ENCODE peak calls at places on chromosomes 2 and 18, in ten cellular contexts. One of them, this sample, is unnamed.

GRCh38 chr2:200635251-200635650 is 49.4 kb downstream of the AOX1 start:
- DNase-seq in left colon: no peak
- DNase-seq in RPMI7951: no peak
- DNase-seq in anterior cingulate cortex: no peak
- DNase-seq in stimulated activated naive CD4-positive, alpha-beta T cell: no peak
- DNase-seq in HL-60: peak; percentile 59
- DNase-seq in Jurkat, Clone E6-1: no peak
- DNase-seq in occipital lobe: no peak
- DNase-seq in ecto neural progenitor cell: no peak
- DNase-seq in stimulated activated CD8-positive, alpha-beta memory T cell treated with anti-CD3 and anti-CD28 coated beads, Interleukin-4, amount 100 ng/mL, for 1 hour: no peak
- DNase-seq in this sample: no peak

GRCh38 chr2:64379221-64379620 is 74.7 kb upstream of the LGALSL start:
- DNase-seq in left colon: no peak
- DNase-seq in RPMI7951: no peak
- DNase-seq in anterior cingulate cortex: no peak
- DNase-seq in stimulated activated naive CD4-positive, alpha-beta T cell: no peak
- DNase-seq in HL-60: no peak
- DNase-seq in Jurkat, Clone E6-1: no peak
- DNase-seq in occipital lobe: no peak
- DNase-seq in ecto neural progenitor cell: no peak
- DNase-seq in stimulated activated CD8-positive, alpha-beta memory T cell treated with anti-CD3 and anti-CD28 coated beads, Interleukin-4, amount 100 ng/mL, for 1 hour: no peak
- DNase-seq in this sample: no peak

GRCh38 chr18:58998421-58999203 is 133.9 kb downstream of the ZNF532 start:
- DNase-seq in left colon: no peak
- DNase-seq in RPMI7951: peak; percentile 87
- DNase-seq in anterior cingulate cortex: no peak
- DNase-seq in stimulated activated naive CD4-positive, alpha-beta T cell: no peak
- DNase-seq in HL-60: no peak
- DNase-seq in Jurkat, Clone E6-1: no peak
- DNase-seq in occipital lobe: peak; percentile 68
- DNase-seq in ecto neural progenitor cell: no peak
- DNase-seq in stimulated activated CD8-positive, alpha-beta memory T cell treated with anti-CD3 and anti-CD28 coated beads, Interleukin-4, amount 100 ng/mL, for 1 hour: no peak
- DNase-seq in this sample: no peak

GRCh38 chr2:202337133-202337532 is 39.0 kb upstream of the BMPR2 start:
- DNase-seq in left colon: no peak
- DNase-seq in RPMI7951: no peak
- DNase-seq in anterior cingulate cortex: no peak
- DNase-seq in stimulated activated naive CD4-positive, alpha-beta T cell: no peak
- DNase-seq in HL-60: no peak
- DNase-seq in Jurkat, Clone E6-1: no peak
- DNase-seq in occipital lobe: no peak
- DNase-seq in ecto neural progenitor cell: no peak
- DNase-seq in stimulated activated CD8-positive, alpha-beta memory T cell treated with anti-CD3 and anti-CD28 coated beads, Interleukin-4, amount 100 ng/mL, for 1 hour: no peak
- DNase-seq in this sample: no peak

GRCh38 chr2:29921560-29921915 is at the start of gene ALK:
- DNase-seq in left colon: peak; percentile 78
- DNase-seq in RPMI7951: peak; percentile 94
- DNase-seq in anterior cingulate cortex: peak; percentile 34
- DNase-seq in stimulated activated naive CD4-positive, alpha-beta T cell: no peak
- DNase-seq in HL-60: peak; percentile 66
- DNase-seq in Jurkat, Clone E6-1: peak; percentile 71
- DNase-seq in occipital lobe: peak; percentile 87
- DNase-seq in ecto neural progenitor cell: peak; percentile 97
- DNase-seq in stimulated activated CD8-positive, alpha-beta memory T cell treated with anti-CD3 and anti-CD28 coated beads, Interleukin-4, amount 100 ng/mL, for 1 hour: no peak
- DNase-seq in this sample: peak; percentile 85

GRCh38 chr18:22348521-22349316 is 69.0 kb downstream of the CTAGE1 start:
- DNase-seq in left colon: peak; percentile 75
- DNase-seq in RPMI7951: peak; percentile 77
- DNase-seq in anterior cingulate cortex: no peak
- DNase-seq in stimulated activated naive CD4-positive, alpha-beta T cell: no peak
- DNase-seq in HL-60: no peak
- DNase-seq in Jurkat, Clone E6-1: no peak
- DNase-seq in occipital lobe: no peak
- DNase-seq in ecto neural progenitor cell: peak; percentile 62
- DNase-seq in stimulated activated CD8-positive, alpha-beta memory T cell treated with anti-CD3 and anti-CD28 coated beads, Interleukin-4, amount 100 ng/mL, for 1 hour: no peak
- DNase-seq in this sample: no peak

GRCh38 chr2:231102772-231103171 is 22.1 kb downstream of the HTR2B start:
- DNase-seq in left colon: no peak
- DNase-seq in RPMI7951: no peak
- DNase-seq in anterior cingulate cortex: no peak
- DNase-seq in stimulated activated naive CD4-positive, alpha-beta T cell: no peak
- DNase-seq in HL-60: no peak
- DNase-seq in Jurkat, Clone E6-1: no peak
- DNase-seq in occipital lobe: no peak
- DNase-seq in ecto neural progenitor cell: no peak
- DNase-seq in stimulated activated CD8-positive, alpha-beta memory T cell treated with anti-CD3 and anti-CD28 coated beads, Interleukin-4, amount 100 ng/mL, for 1 hour: no peak
- DNase-seq in this sample: no peak

GRCh38 chr2:226031962-226032441 is 632.5 kb downstream of the NYAP2 start:
- DNase-seq in left colon: no peak
- DNase-seq in RPMI7951: peak; percentile 47
- DNase-seq in anterior cingulate cortex: peak; percentile 4
- DNase-seq in stimulated activated naive CD4-positive, alpha-beta T cell: no peak
- DNase-seq in HL-60: no peak
- DNase-seq in Jurkat, Clone E6-1: no peak
- DNase-seq in occipital lobe: peak; percentile 30
- DNase-seq in ecto neural progenitor cell: no peak
- DNase-seq in stimulated activated CD8-positive, alpha-beta memory T cell treated with anti-CD3 and anti-CD28 coated beads, Interleukin-4, amount 100 ng/mL, for 1 hour: no peak
- DNase-seq in this sample: no peak

GRCh38 chr2:216107760-216108159 is 1.4 kb upstream of the XRCC5 start:
- DNase-seq in left colon: no peak
- DNase-seq in RPMI7951: peak; percentile 67
- DNase-seq in anterior cingulate cortex: no peak
- DNase-seq in stimulated activated naive CD4-positive, alpha-beta T cell: no peak
- DNase-seq in HL-60: no peak
- DNase-seq in Jurkat, Clone E6-1: no peak
- DNase-seq in occipital lobe: no peak
- DNase-seq in ecto neural progenitor cell: peak; percentile 82
- DNase-seq in stimulated activated CD8-positive, alpha-beta memory T cell treated with anti-CD3 and anti-CD28 coated beads, Interleukin-4, amount 100 ng/mL, for 1 hour: no peak
- DNase-seq in this sample: no peak

GRCh38 chr18:8176554-8176953 is 432.7 kb upstream of the RAB12 start:
- DNase-seq in left colon: no peak
- DNase-seq in RPMI7951: peak; percentile 7
- DNase-seq in anterior cingulate cortex: no peak
- DNase-seq in stimulated activated naive CD4-positive, alpha-beta T cell: no peak
- DNase-seq in HL-60: no peak
- DNase-seq in Jurkat, Clone E6-1: no peak
- DNase-seq in occipital lobe: no peak
- DNase-seq in ecto neural progenitor cell: no peak
- DNase-seq in stimulated activated CD8-positive, alpha-beta memory T cell treated with anti-CD3 and anti-CD28 coated beads, Interleukin-4, amount 100 ng/mL, for 1 hour: no peak
- DNase-seq in this sample: no peak

GRCh38 chr2:207240649-207241048 is 74.9 kb upstream of the KLF7 start:
- DNase-seq in left colon: no peak
- DNase-seq in RPMI7951: peak; percentile 49
- DNase-seq in anterior cingulate cortex: no peak
- DNase-seq in stimulated activated naive CD4-positive, alpha-beta T cell: no peak
- DNase-seq in HL-60: peak; percentile 59
- DNase-seq in Jurkat, Clone E6-1: peak; percentile 20
- DNase-seq in occipital lobe: no peak
- DNase-seq in ecto neural progenitor cell: no peak
- DNase-seq in stimulated activated CD8-positive, alpha-beta memory T cell treated with anti-CD3 and anti-CD28 coated beads, Interleukin-4, amount 100 ng/mL, for 1 hour: no peak
- DNase-seq in this sample: peak; percentile 84

GRCh38 chr2:211157856-211158463 is 601.6 kb downstream of the CPS1 start:
- DNase-seq in left colon: peak; percentile 87
- DNase-seq in RPMI7951: peak; percentile 55
- DNase-seq in anterior cingulate cortex: peak; percentile 29
- DNase-seq in stimulated activated naive CD4-positive, alpha-beta T cell: no peak
- DNase-seq in HL-60: peak; percentile 81
- DNase-seq in Jurkat, Clone E6-1: peak; percentile 60
- DNase-seq in occipital lobe: peak; percentile 17
- DNase-seq in ecto neural progenitor cell: peak; percentile 77
- DNase-seq in stimulated activated CD8-positive, alpha-beta memory T cell treated with anti-CD3 and anti-CD28 coated beads, Interleukin-4, amount 100 ng/mL, for 1 hour: no peak
- DNase-seq in this sample: peak; percentile 6

GRCh38 chr2:70596293-70596692 is 42.7 kb upstream of the TGFA start:
- DNase-seq in left colon: no peak
- DNase-seq in RPMI7951: peak; percentile 94
- DNase-seq in anterior cingulate cortex: no peak
- DNase-seq in stimulated activated naive CD4-positive, alpha-beta T cell: no peak
- DNase-seq in HL-60: no peak
- DNase-seq in Jurkat, Clone E6-1: no peak
- DNase-seq in occipital lobe: no peak
- DNase-seq in ecto neural progenitor cell: no peak
- DNase-seq in stimulated activated CD8-positive, alpha-beta memory T cell treated with anti-CD3 and anti-CD28 coated beads, Interleukin-4, amount 100 ng/mL, for 1 hour: no peak
- DNase-seq in this sample: no peak

GRCh38 chr18:33557706-33558105 is 20.3 kb upstream of the ASXL3 start:
- DNase-seq in left colon: no peak
- DNase-seq in RPMI7951: no peak
- DNase-seq in anterior cingulate cortex: no peak
- DNase-seq in stimulated activated naive CD4-positive, alpha-beta T cell: no peak
- DNase-seq in HL-60: no peak
- DNase-seq in Jurkat, Clone E6-1: no peak
- DNase-seq in occipital lobe: no peak
- DNase-seq in ecto neural progenitor cell: no peak
- DNase-seq in stimulated activated CD8-positive, alpha-beta memory T cell treated with anti-CD3 and anti-CD28 coated beads, Interleukin-4, amount 100 ng/mL, for 1 hour: no peak
- DNase-seq in this sample: no peak

GRCh38 chr18:9688036-9688741 is 19.9 kb upstream of the RAB31 start:
- DNase-seq in left colon: no peak
- DNase-seq in RPMI7951: no peak
- DNase-seq in anterior cingulate cortex: no peak
- DNase-seq in stimulated activated naive CD4-positive, alpha-beta T cell: no peak
- DNase-seq in HL-60: no peak
- DNase-seq in Jurkat, Clone E6-1: no peak
- DNase-seq in occipital lobe: no peak
- DNase-seq in ecto neural progenitor cell: no peak
- DNase-seq in stimulated activated CD8-positive, alpha-beta memory T cell treated with anti-CD3 and anti-CD28 coated beads, Interleukin-4, amount 100 ng/mL, for 1 hour: no peak
- DNase-seq in this sample: no peak

GRCh38 chr2:84963692-84964405 is 7.1 kb upstream of the KCMF1 start:
- DNase-seq in left colon: no peak
- DNase-seq in RPMI7951: peak; percentile 80
- DNase-seq in anterior cingulate cortex: no peak
- DNase-seq in stimulated activated naive CD4-positive, alpha-beta T cell: no peak
- DNase-seq in HL-60: peak; percentile 58
- DNase-seq in Jurkat, Clone E6-1: no peak
- DNase-seq in occipital lobe: no peak
- DNase-seq in ecto neural progenitor cell: no peak
- DNase-seq in stimulated activated CD8-positive, alpha-beta memory T cell treated with anti-CD3 and anti-CD28 coated beads, Interleukin-4, amount 100 ng/mL, for 1 hour: no peak
- DNase-seq in this sample: no peak

GRCh38 chr18:46010676-46011075 is 43.5 kb upstream of the EPG5 start:
- DNase-seq in left colon: no peak
- DNase-seq in RPMI7951: no peak
- DNase-seq in anterior cingulate cortex: no peak
- DNase-seq in stimulated activated naive CD4-positive, alpha-beta T cell: no peak
- DNase-seq in HL-60: peak; percentile 39
- DNase-seq in Jurkat, Clone E6-1: no peak
- DNase-seq in occipital lobe: no peak
- DNase-seq in ecto neural progenitor cell: no peak
- DNase-seq in stimulated activated CD8-positive, alpha-beta memory T cell treated with anti-CD3 and anti-CD28 coated beads, Interleukin-4, amount 100 ng/mL, for 1 hour: no peak
- DNase-seq in this sample: no peak

GRCh38 chr18:63285332-63285731 is 34.2 kb downstream of the BCL2 start:
- DNase-seq in left colon: no peak
- DNase-seq in RPMI7951: no peak
- DNase-seq in anterior cingulate cortex: no peak
- DNase-seq in stimulated activated naive CD4-positive, alpha-beta T cell: no peak
- DNase-seq in HL-60: no peak
- DNase-seq in Jurkat, Clone E6-1: no peak
- DNase-seq in occipital lobe: no peak
- DNase-seq in ecto neural progenitor cell: no peak
- DNase-seq in stimulated activated CD8-positive, alpha-beta memory T cell treated with anti-CD3 and anti-CD28 coated beads, Interleukin-4, amount 100 ng/mL, for 1 hour: no peak
- DNase-seq in this sample: no peak

GRCh38 chr2:14535156-14535555 is 97.4 kb upstream of the LRATD1 start:
- DNase-seq in left colon: no peak
- DNase-seq in RPMI7951: no peak
- DNase-seq in anterior cingulate cortex: no peak
- DNase-seq in stimulated activated naive CD4-positive, alpha-beta T cell: no peak
- DNase-seq in HL-60: no peak
- DNase-seq in Jurkat, Clone E6-1: no peak
- DNase-seq in occipital lobe: no peak
- DNase-seq in ecto neural progenitor cell: peak; percentile 56
- DNase-seq in stimulated activated CD8-positive, alpha-beta memory T cell treated with anti-CD3 and anti-CD28 coated beads, Interleukin-4, amount 100 ng/mL, for 1 hour: no peak
- DNase-seq in this sample: no peak

GRCh38 chr18:36640005-36640952 is 188.5 kb downstream of the TPGS2 start:
- DNase-seq in left colon: no peak
- DNase-seq in RPMI7951: no peak
- DNase-seq in anterior cingulate cortex: no peak
- DNase-seq in stimulated activated naive CD4-positive, alpha-beta T cell: no peak
- DNase-seq in HL-60: no peak
- DNase-seq in Jurkat, Clone E6-1: no peak
- DNase-seq in occipital lobe: no peak
- DNase-seq in ecto neural progenitor cell: no peak
- DNase-seq in stimulated activated CD8-positive, alpha-beta memory T cell treated with anti-CD3 and anti-CD28 coated beads, Interleukin-4, amount 100 ng/mL, for 1 hour: no peak
- DNase-seq in this sample: no peak

GRCh38 chr2:191376981-191377629 is 131.9 kb downstream of the MYO1B start:
- DNase-seq in left colon: peak; percentile 61
- DNase-seq in RPMI7951: peak; percentile 97
- DNase-seq in anterior cingulate cortex: no peak
- DNase-seq in stimulated activated naive CD4-positive, alpha-beta T cell: no peak
- DNase-seq in HL-60: peak; percentile 55
- DNase-seq in Jurkat, Clone E6-1: no peak
- DNase-seq in occipital lobe: peak; percentile 63
- DNase-seq in ecto neural progenitor cell: no peak
- DNase-seq in stimulated activated CD8-positive, alpha-beta memory T cell treated with anti-CD3 and anti-CD28 coated beads, Interleukin-4, amount 100 ng/mL, for 1 hour: no peak
- DNase-seq in this sample: peak; percentile 70

GRCh38 chr18:54622084-54622483 is 31.0 kb downstream of the DYNAP start:
- DNase-seq in left colon: no peak
- DNase-seq in RPMI7951: no peak
- DNase-seq in anterior cingulate cortex: no peak
- DNase-seq in stimulated activated naive CD4-positive, alpha-beta T cell: no peak
- DNase-seq in HL-60: no peak
- DNase-seq in Jurkat, Clone E6-1: no peak
- DNase-seq in occipital lobe: no peak
- DNase-seq in ecto neural progenitor cell: no peak
- DNase-seq in stimulated activated CD8-positive, alpha-beta memory T cell treated with anti-CD3 and anti-CD28 coated beads, Interleukin-4, amount 100 ng/mL, for 1 hour: no peak
- DNase-seq in this sample: no peak

GRCh38 chr18:59249186-59249774 is 24.0 kb downstream of the RAX start:
- DNase-seq in left colon: peak; percentile 29
- DNase-seq in RPMI7951: peak; percentile 68
- DNase-seq in anterior cingulate cortex: no peak
- DNase-seq in stimulated activated naive CD4-positive, alpha-beta T cell: no peak
- DNase-seq in HL-60: peak; percentile 55
- DNase-seq in Jurkat, Clone E6-1: peak; percentile 37
- DNase-seq in occipital lobe: peak; percentile 8
- DNase-seq in ecto neural progenitor cell: peak; percentile 63
- DNase-seq in stimulated activated CD8-positive, alpha-beta memory T cell treated with anti-CD3 and anti-CD28 coated beads, Interleukin-4, amount 100 ng/mL, for 1 hour: no peak
- DNase-seq in this sample: no peak

GRCh38 chr2:221779614-221780067 is 207.5 kb upstream of the EPHA4 start:
- DNase-seq in left colon: no peak
- DNase-seq in RPMI7951: no peak
- DNase-seq in anterior cingulate cortex: no peak
- DNase-seq in stimulated activated naive CD4-positive, alpha-beta T cell: no peak
- DNase-seq in HL-60: no peak
- DNase-seq in Jurkat, Clone E6-1: no peak
- DNase-seq in occipital lobe: no peak
- DNase-seq in ecto neural progenitor cell: no peak
- DNase-seq in stimulated activated CD8-positive, alpha-beta memory T cell treated with anti-CD3 and anti-CD28 coated beads, Interleukin-4, amount 100 ng/mL, for 1 hour: no peak
- DNase-seq in this sample: no peak

GRCh38 chr2:127943186-127943585 is 57.4 kb upstream of the AMMECR1L start:
- DNase-seq in left colon: no peak
- DNase-seq in RPMI7951: no peak
- DNase-seq in anterior cingulate cortex: no peak
- DNase-seq in stimulated activated naive CD4-positive, alpha-beta T cell: no peak
- DNase-seq in HL-60: no peak
- DNase-seq in Jurkat, Clone E6-1: no peak
- DNase-seq in occipital lobe: no peak
- DNase-seq in ecto neural progenitor cell: no peak
- DNase-seq in stimulated activated CD8-positive, alpha-beta memory T cell treated with anti-CD3 and anti-CD28 coated beads, Interleukin-4, amount 100 ng/mL, for 1 hour: no peak
- DNase-seq in this sample: no peak

GRCh38 chr2:111692311-111692710 is 191.7 kb downstream of the ANAPC1 start:
- DNase-seq in left colon: no peak
- DNase-seq in RPMI7951: no peak
- DNase-seq in anterior cingulate cortex: no peak
- DNase-seq in stimulated activated naive CD4-positive, alpha-beta T cell: no peak
- DNase-seq in HL-60: no peak
- DNase-seq in Jurkat, Clone E6-1: no peak
- DNase-seq in occipital lobe: no peak
- DNase-seq in ecto neural progenitor cell: no peak
- DNase-seq in stimulated activated CD8-positive, alpha-beta memory T cell treated with anti-CD3 and anti-CD28 coated beads, Interleukin-4, amount 100 ng/mL, for 1 hour: no peak
- DNase-seq in this sample: no peak

GRCh38 chr18:76558881-76559667 is 64.0 kb upstream of the ZNF516 start:
- DNase-seq in left colon: peak; percentile 40
- DNase-seq in RPMI7951: peak; percentile 28
- DNase-seq in anterior cingulate cortex: no peak
- DNase-seq in stimulated activated naive CD4-positive, alpha-beta T cell: no peak
- DNase-seq in HL-60: no peak
- DNase-seq in Jurkat, Clone E6-1: no peak
- DNase-seq in occipital lobe: no peak
- DNase-seq in ecto neural progenitor cell: no peak
- DNase-seq in stimulated activated CD8-positive, alpha-beta memory T cell treated with anti-CD3 and anti-CD28 coated beads, Interleukin-4, amount 100 ng/mL, for 1 hour: no peak
- DNase-seq in this sample: no peak

GRCh38 chr2:71927757-71928715 is 219.6 kb downstream of the CYP26B1 start:
- DNase-seq in left colon: no peak
- DNase-seq in RPMI7951: peak; percentile 74
- DNase-seq in anterior cingulate cortex: no peak
- DNase-seq in stimulated activated naive CD4-positive, alpha-beta T cell: no peak
- DNase-seq in HL-60: no peak
- DNase-seq in Jurkat, Clone E6-1: no peak
- DNase-seq in occipital lobe: no peak
- DNase-seq in ecto neural progenitor cell: peak; percentile 27
- DNase-seq in stimulated activated CD8-positive, alpha-beta memory T cell treated with anti-CD3 and anti-CD28 coated beads, Interleukin-4, amount 100 ng/mL, for 1 hour: no peak
- DNase-seq in this sample: no peak